ENCODE peak calls at places on chromosomes 6 and 20, in four cellular contexts. L is HepG2, W is GM12878, F is K562. P is an unnamed sample.

GRCh38 chr20:38497246-38497645 is 24.6 kb downstream of the RALGAPB start:
- DNase-seq in W (no peak), L (no peak), F (no peak), P (no peak)

GRCh38 chr20:9163995-9164394 is 95.1 kb downstream of the PLCB4 start:
- DNase-seq in L (no peak), F (no peak), W (no peak), P (no peak)

GRCh38 chr20:17536944-17537444 is 5.8 kb upstream of the BFSP1 start:
- DNase-seq in W (no peak), F (peak; percentile 68), L (peak; percentile 90), P (peak; percentile 77)

GRCh38 chr20:56429496-56429895 is 17.4 kb downstream of the CASS4 start:
- DNase-seq in F (peak; percentile 79), L (no peak), W (no peak), P (no peak)

GRCh38 chr20:61502433-61502832 is 250.4 kb downstream of the CDH4 start:
- DNase-seq in W (no peak), F (no peak), L (no peak), P (no peak)

GRCh38 chr20:37270586-37271420 is 9.2 kb upstream of the GHRH start:
- DNase-seq in W (peak; percentile 79), F (no peak), L (peak; percentile 75), P (no peak)

GRCh38 chr20:35891375-35891774 is 62.9 kb downstream of the SCAND1 start:
- DNase-seq in W (no peak), L (no peak), F (no peak), P (no peak)

GRCh38 chr6:164478426-164478825 is 831.0 kb downstream of the C6orf118 start:
- DNase-seq in F (no peak), L (no peak), W (no peak), P (no peak)

GRCh38 chr20:62088258-62089127 is 22.8 kb upstream of the TAF4 start:
- DNase-seq in F (peak; percentile 68), W (no peak), L (peak; percentile 80), P (no peak)

GRCh38 chr6:111657146-111657545 is 51.5 kb upstream of the TRAF3IP2 start:
- DNase-seq in L (peak; percentile 80), W (no peak), F (no peak), P (no peak)

GRCh38 chr6:44115866-44116265 is 11.4 kb downstream of the MRPL14 start:
- DNase-seq in W (no peak), F (no peak), L (no peak), P (no peak)

GRCh38 chr20:31605902-31606677 is 1.0 kb downstream of the ID1 start:
- DNase-seq in F (peak; percentile 48), W (no peak), L (peak; percentile 47), P (peak; percentile 43)
- TF ChIP-seq USF2 in F (no peak), W (no peak), L (no peak), P (no peak)

DNA sequence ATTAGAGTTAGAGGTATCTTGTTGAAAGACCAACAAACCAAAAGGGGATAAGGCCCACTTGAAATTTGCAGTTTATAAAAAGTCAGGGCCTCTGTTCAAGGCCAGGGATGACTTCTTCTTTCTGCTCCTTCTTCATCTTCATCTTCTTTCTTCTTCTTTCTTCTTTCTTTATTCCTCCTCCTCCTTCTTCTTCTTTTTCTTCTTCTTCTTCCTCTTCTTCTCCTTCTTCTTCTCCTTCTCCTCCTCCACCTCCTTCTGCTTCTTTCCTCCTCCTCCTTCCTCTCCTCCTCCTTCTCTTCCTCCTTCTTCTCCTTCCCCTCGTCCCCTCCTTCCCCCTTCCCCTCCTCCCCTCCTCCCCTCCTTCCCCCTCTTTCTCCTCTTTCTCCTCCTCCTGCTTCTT is 18.4 kb upstream of the ZNF292 start:
- DNase-seq in L (no peak), W (no peak), F (no peak), P (no peak)
- TF ChIP-seq SP1 in L (no peak), W (no peak), F (no peak), P (no peak)

GRCh38 chr20:31699801-31700728 is 22.6 kb downstream of the BCL2L1 start:
- DNase-seq in F (no peak), L (no peak), W (no peak), P (no peak)
- TF ChIP-seq CBFB in F (no peak), L (no peak), W (no peak), P (no peak)

GRCh38 chr6:84546427-84546914 is 217.9 kb downstream of the TBX18 start:
- DNase-seq in L (no peak), F (no peak), W (peak; percentile 52), P (no peak)

GRCh38 chr6:84549912-84550311 is 214.5 kb downstream of the TBX18 start:
- DNase-seq in W (no peak), F (no peak), L (no peak), P (peak; percentile 46)

GRCh38 chr6:84551797-84552196 is 212.6 kb downstream of the TBX18 start:
- DNase-seq in F (no peak), L (no peak), W (no peak), P (no peak)

GRCh38 chr6:84547341-84547794 is 217.0 kb downstream of the TBX18 start:
- DNase-seq in W (peak; percentile 31), F (peak; percentile 7), L (no peak), P (no peak)
- TF ChIP-seq USF2 in W (no peak), F (no peak), L (no peak), P (no peak)

GRCh38 chr6:148425443-148425842 is 82.8 kb downstream of the SASH1 start:
- DNase-seq in L (no peak), F (no peak), W (no peak), P (no peak)
- TF ChIP-seq SP1 in L (no peak), F (no peak), W (no peak), P (no peak)